ENCODE peak calls at places on chromosome 6, in ten cellular contexts. N is uterus, U is brain microvascular endothelial cell, Q is endothelial cell of umbilical vein, X is ovary, Y is Peyer's patch, J is mammary epithelial cell, S is upper lobe of right lung, D is heart right ventricle, R is tibial artery. K is an unnamed sample.

GRCh38 chr6:127483399-127484055 is 24.3 kb upstream of the KIAA0408 start:
- DNase-seq in X (no peak), Q (no peak), D (no peak), Y (no peak), S (no peak), U (no peak), J (no peak), R (no peak), N (no peak), K (no peak)

GRCh38 chr6:157468574-157468973 is 87.6 kb downstream of the ZDHHC14 start:
- DNase-seq in N (no peak), U (no peak), S (no peak), X (no peak), J (no peak), R (no peak), D (no peak), Q (no peak), Y (no peak), K (no peak)

GRCh38 chr6:149852180-149852579 is 12.0 kb downstream of the LRP11 start:
- DNase-seq in D (no peak), Q (peak; percentile 71), S (peak; percentile 80), R (no peak), J (peak; percentile 77), N (no peak), Y (peak; percentile 25), U (peak; percentile 41), X (no peak), K (no peak)

GRCh38 chr6:20620043-20620442 is 85.8 kb downstream of the CDKAL1 start:
- DNase-seq in R (no peak), J (no peak), X (no peak), S (no peak), D (no peak), Q (no peak), N (no peak), U (no peak), Y (no peak), K (no peak)

GRCh38 chr6:53984163-53984562 is 127.1 kb upstream of the MLIP start:
- DNase-seq in U (peak; percentile 97), S (no peak), Y (no peak), J (peak; percentile 97), X (no peak), N (no peak), R (no peak), D (no peak), Q (peak; percentile 85), K (no peak)

GRCh38 chr6:154474636-154475428 is 35.7 kb downstream of the CNKSR3 start:
- DNase-seq in Y (no peak), X (no peak), Q (peak; percentile 65), R (peak; percentile 76), D (no peak), U (peak; percentile 76), N (peak; percentile 38), S (no peak), J (peak; percentile 83), K (no peak)

GRCh38 chr6:107132330-107132954 is 17.1 kb upstream of the BEND3 start:
- DNase-seq in R (no peak), S (no peak), J (no peak), D (no peak), N (no peak), Q (peak; percentile 32), U (no peak), Y (peak; percentile 26), X (peak; percentile 53), K (no peak)

GRCh38 chr6:2542101-2542857 is 208.4 kb downstream of the MYLK4 start:
- DNase-seq in U (no peak), N (no peak), S (no peak), Y (no peak), Q (no peak), X (no peak), J (no peak), R (no peak), D (no peak), K (peak; percentile 16)

GRCh38 chr6:159908535-159908934 is 17.7 kb downstream of the MAS1 start:
- DNase-seq in J (no peak), U (no peak), Q (no peak), Y (no peak), R (no peak), X (no peak), S (no peak), D (no peak), N (no peak), K (no peak)

GRCh38 chr6:35483892-35484645 is 12.8 kb downstream of the TEAD3 start:
- DNase-seq in S (no peak), X (no peak), R (no peak), Q (no peak), U (no peak), Y (no peak), N (no peak), D (no peak), J (no peak), K (no peak)

GRCh38 chr6:139398658-139399057 is 24.2 kb upstream of the CITED2 start:
- DNase-seq in Y (no peak), D (no peak), J (no peak), Q (no peak), N (no peak), U (no peak), S (no peak), X (no peak), R (no peak), K (no peak)

GRCh38 chr6:149414822-149415221 is 14.8 kb downstream of the SUMO4 start:
- DNase-seq in R (no peak), Q (no peak), D (no peak), X (no peak), Y (no peak), U (no peak), J (no peak), S (no peak), N (no peak), K (no peak)

GRCh38 chr6:37489697-37490336 is 9.9 kb downstream of the CCDC167 start:
- DNase-seq in U (peak; percentile 5), S (no peak), Q (no peak), D (no peak), N (no peak), Y (no peak), R (no peak), X (peak; percentile 51), J (no peak), K (no peak)

GRCh38 chr6:43021270-43022047 is at the start of gene RRP36:
- DNase-seq in Y (peak; percentile 72), N (peak; percentile 66), X (peak; percentile 85), J (peak; percentile 63), R (peak; percentile 88), D (peak; percentile 77), U (peak; percentile 51), S (peak; percentile 92), Q (peak; percentile 67), K (peak; percentile 83)

DNA sequence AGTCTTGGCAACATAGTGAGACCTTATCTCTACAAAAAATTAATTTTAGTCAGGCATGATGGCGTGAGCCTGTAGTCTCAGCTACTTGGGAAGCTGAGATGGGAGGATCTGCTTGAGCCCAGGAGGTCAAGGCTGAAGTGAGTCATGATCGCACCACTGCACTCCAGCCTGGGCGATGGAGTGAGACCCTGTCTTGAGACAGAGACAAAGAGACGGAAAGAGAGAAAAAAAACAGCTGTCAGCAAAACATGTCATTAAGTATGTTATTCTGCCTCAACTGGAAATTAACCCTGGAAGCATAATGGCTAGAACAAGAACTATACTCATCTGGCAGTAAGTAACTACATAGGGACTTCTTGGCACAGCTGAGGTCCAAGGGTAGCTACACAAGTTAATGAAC is 7.2 kb downstream of the MMS22L start:
- DNase-seq in Q (no peak), U (no peak), R (no peak), J (no peak), S (no peak), X (no peak), Y (no peak), N (no peak), D (no peak), K (no peak)
- TF ChIP-seq CTCF in Q (no peak), U (no peak), R (no peak), J (no peak), S (no peak), X (no peak), Y (no peak), N (no peak), D (no peak), K (no peak)

GRCh38 chr6:39490120-39490519 is 167.6 kb upstream of the KCNK16 start:
- DNase-seq in D (no peak), J (peak; percentile 5), U (no peak), N (no peak), R (no peak), S (no peak), X (no peak), Y (no peak), Q (no peak), K (no peak)
- H3K27me3 ChIP-seq in D (no peaks in the 10 kb centered on the region), J (no peaks in the 10 kb centered on the region), U (no peaks in the 10 kb centered on the region), N (no peaks in the 10 kb centered on the region), R (no peaks in the 10 kb centered on the region), S (no peaks in the 10 kb centered on the region), X (no peaks in the 10 kb centered on the region), Y (no peaks in the 10 kb centered on the region), Q (no peaks in the 10 kb centered on the region), K (no peaks in the 10 kb centered on the region)

DNA sequence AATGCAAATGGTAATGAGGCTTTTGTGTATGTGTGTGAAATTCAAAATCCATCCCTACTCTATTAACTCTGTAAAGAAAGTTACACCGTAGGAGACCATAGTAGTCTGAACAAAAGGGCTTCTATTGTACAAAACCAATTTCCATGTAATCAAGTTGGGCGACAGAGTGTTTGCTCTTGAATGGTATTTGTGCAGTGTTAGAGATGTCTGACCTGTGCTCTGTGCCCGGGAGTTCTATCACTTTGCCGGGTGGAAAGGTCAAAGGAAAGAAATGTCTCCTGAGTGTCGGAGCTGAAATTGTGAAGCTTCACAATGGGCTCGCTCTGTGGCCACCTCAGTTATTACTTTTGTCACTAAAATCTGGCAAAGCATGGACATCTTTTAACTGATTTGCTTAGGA is 312.0 kb downstream of the SAMD5 start:
- DNase-seq in D (no peak), X (no peak), Y (no peak), Q (no peak), J (no peak), N (no peak), U (no peak), S (no peak), R (no peak), K (no peak)
- H3K27ac ChIP-seq in D (no peak overlapping the region), X (no peak overlapping the region), Y (no peak overlapping the region), Q (no peak overlapping the region), J (no peak overlapping the region), N (no peak overlapping the region), U (no peak overlapping the region), S (no peak overlapping the region), R (no peak overlapping the region), K (no peak overlapping the region)

GRCh38 chr6:87378947-87379346 is 28.8 kb upstream of the CFAP206 start:
- DNase-seq in U (no peak), N (no peak), R (no peak), J (no peak), Q (no peak), D (no peak), S (no peak), Y (no peak), X (no peak), K (no peak)

GRCh38 chr6:87382861-87383260 is 24.9 kb upstream of the CFAP206 start:
- DNase-seq in D (no peak), J (no peak), S (no peak), X (no peak), Q (no peak), U (no peak), R (no peak), N (no peak), Y (no peak), K (no peak)

DNA sequence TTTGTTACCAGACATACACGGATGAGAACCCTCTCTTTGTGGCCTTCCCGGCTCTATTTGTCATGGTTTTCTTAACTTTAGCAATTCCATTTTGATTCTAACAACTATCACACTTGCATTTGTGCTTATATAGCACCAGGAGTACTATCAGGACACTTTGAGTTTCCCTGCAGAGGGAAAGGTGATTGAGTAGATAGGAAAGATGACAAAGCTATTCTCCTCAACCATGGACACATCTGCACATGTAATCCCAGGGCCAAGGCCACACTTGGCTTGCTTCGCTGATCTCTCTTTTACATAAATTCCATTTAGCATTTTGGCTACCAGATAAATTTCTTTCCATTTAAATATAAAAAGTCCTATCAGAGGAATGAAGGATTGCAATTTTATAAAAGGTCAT is 23.3 kb upstream of the CFAP206 start:
- DNase-seq in D (no peak), S (no peak), J (no peak), Q (no peak), R (no peak), U (no peak), N (no peak), Y (no peak), X (no peak), K (no peak)
- TF ChIP-seq CTCF in D (no peak), S (no peak), J (no peak), Q (no peak), R (no peak), U (no peak), N (no peak), Y (no peak), X (no peak), K (no peak)